ENCODE peak calls at places on chromosomes 2 and 18, in nine cellular contexts. D is AG08395; C is COR-L47; K is kidney glomerular epithelial cell; O is stimulated activated CD4-positive, alpha-beta T cell treated with anti-CD3 and anti-CD28 coated beads, Interleukin-15, amount 100 ng/mL, for 1 hour; H is AG04449; W is A549; P is T follicular helper cell; R is stimulated activated CD8-positive, alpha-beta memory T cell treated with anti-CD3 and anti-CD28 coated beads, Interleukin-7, amount 100 ng/mL, for 4 hours. X is an unnamed sample.

GRCh38 chr2:218720048-218721041 is 9.7 kb downstream of the TTLL4 start:
- DNase-seq in D (no peak), C (no peak), K (no peak), O (no peak), H (no peak), W (no peak), P (no peak), R (no peak), X (no peak)

GRCh38 chr2:3913252-3913651 is 209.9 kb downstream of the DCDC2C start:
- DNase-seq in D (no peak), C (no peak), K (no peak), O (no peak), H (no peak), W (no peak), P (no peak), R (no peak), X (no peak)

GRCh38 chr2:68027959-68028358 is 34.8 kb downstream of the C1D start:
- DNase-seq in D (peak; percentile 45), C (no peak), K (no peak), O (no peak), H (peak; percentile 36), W (no peak), P (no peak), R (no peak), X (peak; percentile 25)

GRCh38 chr2:58920001-58920400 is 678.9 kb upstream of the FANCL start:
- DNase-seq in D (peak; percentile 23), C (no peak), K (no peak), O (no peak), H (no peak), W (no peak), P (no peak), R (no peak), X (peak; percentile 45)

GRCh38 chr2:226351711-226352110 is 447.9 kb downstream of the IRS1 start:
- DNase-seq in D (no peak), C (no peak), K (no peak), O (no peak), H (no peak), W (no peak), P (no peak), R (no peak), X (peak; percentile 5)

GRCh38 chr2:111068435-111069058 is 52.2 kb upstream of the BCL2L11 start:
- DNase-seq in D (no peak), C (peak; percentile 22), K (no peak), O (no peak), H (no peak), W (no peak), P (no peak), R (no peak), X (no peak)

GRCh38 chr2:225177098-225177497 is 134.8 kb upstream of the DOCK10 start:
- DNase-seq in D (peak; percentile 84), C (no peak), K (peak; percentile 24), O (no peak), H (peak; percentile 47), W (no peak), P (no peak), R (no peak), X (peak; percentile 55)

GRCh38 chr2:37377187-37377532 is 32.7 kb downstream of the QPCT start:
- DNase-seq in D (peak; percentile 47), C (no peak), K (no peak), O (no peak), H (no peak), W (no peak), P (no peak), R (no peak), X (peak; percentile 23)

GRCh38 chr2:39659765-39660611 is 5.7 kb upstream of the TMEM178A start:
- DNase-seq in D (no peak), C (no peak), K (no peak), O (no peak), H (no peak), W (no peak), P (no peak), R (no peak), X (no peak)

GRCh38 chr2:166293984-166294383 is 81.8 kb downstream of the SCN9A start:
- DNase-seq in D (peak; percentile 2), C (no peak), K (no peak), O (no peak), H (no peak), W (no peak), P (no peak), R (no peak), X (no peak)

GRCh38 chr2:54740333-54740732 is 16.9 kb downstream of the EML6 start:
- DNase-seq in D (no peak), C (no peak), K (no peak), O (no peak), H (no peak), W (no peak), P (no peak), R (no peak), X (no peak)

GRCh38 chr2:235984552-235984951 is 183.6 kb downstream of the GBX2 start:
- DNase-seq in D (no peak), C (no peak), K (no peak), O (no peak), H (no peak), W (no peak), P (no peak), R (no peak), X (no peak)

GRCh38 chr18:49001111-49001510 is 50.3 kb upstream of the SMAD7 start:
- DNase-seq in D (no peak), C (no peak), K (no peak), O (no peak), H (no peak), W (no peak), P (no peak), R (no peak), X (no peak)

GRCh38 chr2:48733067-48733503 is 22.4 kb downstream of the LHCGR start:
- DNase-seq in D (no peak), C (peak; percentile 23), K (no peak), O (no peak), H (no peak), W (no peak), P (no peak), R (no peak), X (no peak)

GRCh38 chr2:178530625-178531142 is 50.4 kb downstream of the PLEKHA3 start:
- DNase-seq in D (no peak), C (no peak), K (no peak), O (no peak), H (no peak), W (no peak), P (no peak), R (no peak), X (no peak)

GRCh38 chr2:197182668-197183067 is 127.9 kb downstream of the ANKRD44 start:
- DNase-seq in D (no peak), C (no peak), K (no peak), O (no peak), H (no peak), W (no peak), P (no peak), R (no peak), X (no peak)

GRCh38 chr2:74544634-74545033 is 9.1 kb downstream of the LOXL3 start:
- DNase-seq in D (no peak), C (no peak), K (no peak), O (no peak), H (no peak), W (no peak), P (no peak), R (no peak), X (no peak)

GRCh38 chr2:203759692-203760365 is 53.4 kb downstream of the CD28 start:
- DNase-seq in D (peak; percentile 46), C (no peak), K (peak; percentile 73), O (no peak), H (no peak), W (no peak), P (no peak), R (no peak), X (peak; percentile 27)

GRCh38 chr2:111139637-111140317 is 19.1 kb downstream of the BCL2L11 start:
- DNase-seq in D (no peak), C (peak; percentile 56), K (no peak), O (no peak), H (no peak), W (no peak), P (no peak), R (no peak), X (no peak)

GRCh38 chr2:46175409-46175808 is 121.8 kb upstream of the EPAS1 start:
- DNase-seq in D (no peak), C (no peak), K (no peak), O (no peak), H (peak; percentile 40), W (no peak), P (no peak), R (no peak), X (no peak)

GRCh38 chr2:135798762-135799161 is 38.2 kb downstream of the LCT start:
- DNase-seq in D (peak; percentile 14), C (no peak), K (no peak), O (no peak), H (no peak), W (no peak), P (no peak), R (no peak), X (peak; percentile 31)

GRCh38 chr2:137172162-137172561 is 406.8 kb downstream of the THSD7B start:
- DNase-seq in D (no peak), C (no peak), K (peak; percentile 85), O (no peak), H (peak; percentile 7), W (no peak), P (no peak), R (no peak), X (no peak)

GRCh38 chr2:145744541-145745386 is 1224.8 kb upstream of the ZEB2 start:
- DNase-seq in D (no peak), C (no peak), K (peak; percentile 80), O (no peak), H (peak; percentile 82), W (no peak), P (no peak), R (no peak), X (peak; percentile 67)

GRCh38 chr18:79610461-79611039 is 69.1 kb upstream of the CTDP1 start:
- DNase-seq in D (no peak), C (no peak), K (no peak), O (no peak), H (no peak), W (no peak), P (no peak), R (no peak), X (no peak)

GRCh38 chr18:77300579-77300978 is 50.9 kb downstream of the GALR1 start:
- DNase-seq in D (no peak), C (no peak), K (no peak), O (no peak), H (no peak), W (no peak), P (no peak), R (no peak), X (no peak)

GRCh38 chr18:35497006-35497333 is 790 bp downstream of the INO80C start:
- DNase-seq in D (peak; percentile 8), C (peak; percentile 50), K (peak; percentile 63), O (no peak), H (no peak), W (no peak), P (no peak), R (no peak), X (peak; percentile 29)

GRCh38 chr2:10738192-10738591 is 16.8 kb downstream of the ATP6V1C2 start:
- DNase-seq in D (no peak), C (no peak), K (no peak), O (no peak), H (no peak), W (no peak), P (no peak), R (no peak), X (no peak)